ENCODE peak calls at places on chromosomes 2 and 18, in eight cellular contexts. One of them, this sample, is unnamed.

GRCh38 chr18:40841473-40841872 is 1113.6 kb upstream of the PIK3C3 start:
- DNase-seq in GM23248: peak; percentile 53
- DNase-seq in left lobe of liver: no peak
- DNase-seq in ELR: peak; percentile 51
- DNase-seq in AG08395: peak; percentile 40
- DNase-seq in endothelial cell: no peak
- DNase-seq in stimulated activated CD8-positive, alpha-beta memory T cell treated with anti-CD3 and anti-CD28 coated beads, Interleukin-12 subunit alpha, Interleukin-12 subunit beta, amount 100 ng/mL, for 1 hour: no peak
- DNase-seq in HS-27A: peak; percentile 8
- DNase-seq in this sample: peak; percentile 27

GRCh38 chr2:145140658-145141057 is 620.7 kb upstream of the ZEB2 start:
- DNase-seq in GM23248: no peak
- DNase-seq in left lobe of liver: no peak
- DNase-seq in ELR: no peak
- DNase-seq in AG08395: no peak
- DNase-seq in endothelial cell: no peak
- DNase-seq in stimulated activated CD8-positive, alpha-beta memory T cell treated with anti-CD3 and anti-CD28 coated beads, Interleukin-12 subunit alpha, Interleukin-12 subunit beta, amount 100 ng/mL, for 1 hour: no peak
- DNase-seq in HS-27A: no peak
- DNase-seq in this sample: no peak

GRCh38 chr18:12041561-12041960 is 52.1 kb upstream of the ANKRD62 start:
- DNase-seq in GM23248: peak; percentile 95
- DNase-seq in left lobe of liver: no peak
- DNase-seq in ELR: peak; percentile 85
- DNase-seq in AG08395: peak; percentile 78
- DNase-seq in endothelial cell: no peak
- DNase-seq in stimulated activated CD8-positive, alpha-beta memory T cell treated with anti-CD3 and anti-CD28 coated beads, Interleukin-12 subunit alpha, Interleukin-12 subunit beta, amount 100 ng/mL, for 1 hour: no peak
- DNase-seq in HS-27A: peak; percentile 39
- DNase-seq in this sample: peak; percentile 90

GRCh38 chr2:151439127-151439526 is 29.4 kb downstream of the RIF1 start:
- DNase-seq in GM23248: no peak
- DNase-seq in left lobe of liver: no peak
- DNase-seq in ELR: no peak
- DNase-seq in AG08395: no peak
- DNase-seq in endothelial cell: no peak
- DNase-seq in stimulated activated CD8-positive, alpha-beta memory T cell treated with anti-CD3 and anti-CD28 coated beads, Interleukin-12 subunit alpha, Interleukin-12 subunit beta, amount 100 ng/mL, for 1 hour: no peak
- DNase-seq in HS-27A: no peak
- DNase-seq in this sample: no peak

GRCh38 chr2:199339826-199340605 is 117.7 kb downstream of the SATB2 start:
- DNase-seq in GM23248: peak; percentile 62
- DNase-seq in left lobe of liver: no peak
- DNase-seq in ELR: peak; percentile 19
- DNase-seq in AG08395: no peak
- DNase-seq in endothelial cell: no peak
- DNase-seq in stimulated activated CD8-positive, alpha-beta memory T cell treated with anti-CD3 and anti-CD28 coated beads, Interleukin-12 subunit alpha, Interleukin-12 subunit beta, amount 100 ng/mL, for 1 hour: no peak
- DNase-seq in HS-27A: no peak
- DNase-seq in this sample: peak; percentile 9

GRCh38 chr18:11283531-11284071 is 134.2 kb upstream of the PIEZO2 start:
- DNase-seq in GM23248: no peak
- DNase-seq in left lobe of liver: peak; percentile 92
- DNase-seq in ELR: no peak
- DNase-seq in AG08395: no peak
- DNase-seq in endothelial cell: no peak
- DNase-seq in stimulated activated CD8-positive, alpha-beta memory T cell treated with anti-CD3 and anti-CD28 coated beads, Interleukin-12 subunit alpha, Interleukin-12 subunit beta, amount 100 ng/mL, for 1 hour: no peak
- DNase-seq in HS-27A: no peak
- DNase-seq in this sample: no peak

GRCh38 chr2:75608684-75609333 is 37.8 kb upstream of the MRPL19 start:
- DNase-seq in GM23248: peak; percentile 75
- DNase-seq in left lobe of liver: peak; percentile 75
- DNase-seq in ELR: peak; percentile 72
- DNase-seq in AG08395: peak; percentile 63
- DNase-seq in endothelial cell: peak; percentile 75
- DNase-seq in stimulated activated CD8-positive, alpha-beta memory T cell treated with anti-CD3 and anti-CD28 coated beads, Interleukin-12 subunit alpha, Interleukin-12 subunit beta, amount 100 ng/mL, for 1 hour: peak; percentile 25
- DNase-seq in HS-27A: no peak
- DNase-seq in this sample: peak; percentile 25

GRCh38 chr2:213419980-213420379 is 135.7 kb downstream of the SPAG16 start:
- DNase-seq in GM23248: no peak
- DNase-seq in left lobe of liver: no peak
- DNase-seq in ELR: no peak
- DNase-seq in AG08395: no peak
- DNase-seq in endothelial cell: no peak
- DNase-seq in stimulated activated CD8-positive, alpha-beta memory T cell treated with anti-CD3 and anti-CD28 coated beads, Interleukin-12 subunit alpha, Interleukin-12 subunit beta, amount 100 ng/mL, for 1 hour: no peak
- DNase-seq in HS-27A: no peak
- DNase-seq in this sample: no peak

GRCh38 chr2:235641333-235641732 is 147.5 kb downstream of the AGAP1 start:
- DNase-seq in GM23248: peak; percentile 93
- DNase-seq in left lobe of liver: no peak
- DNase-seq in ELR: no peak
- DNase-seq in AG08395: peak; percentile 31
- DNase-seq in endothelial cell: no peak
- DNase-seq in stimulated activated CD8-positive, alpha-beta memory T cell treated with anti-CD3 and anti-CD28 coated beads, Interleukin-12 subunit alpha, Interleukin-12 subunit beta, amount 100 ng/mL, for 1 hour: no peak
- DNase-seq in HS-27A: no peak
- DNase-seq in this sample: no peak

GRCh38 chr2:231123362-231123898 is 1.4 kb downstream of the HTR2B start:
- DNase-seq in GM23248: no peak
- DNase-seq in left lobe of liver: no peak
- DNase-seq in ELR: no peak
- DNase-seq in AG08395: peak; percentile 6
- DNase-seq in endothelial cell: peak; percentile 7
- DNase-seq in stimulated activated CD8-positive, alpha-beta memory T cell treated with anti-CD3 and anti-CD28 coated beads, Interleukin-12 subunit alpha, Interleukin-12 subunit beta, amount 100 ng/mL, for 1 hour: no peak
- DNase-seq in HS-27A: no peak
- DNase-seq in this sample: no peak

GRCh38 chr18:2312440-2312839 is 258.9 kb downstream of the METTL4 start:
- DNase-seq in GM23248: no peak
- DNase-seq in left lobe of liver: no peak
- DNase-seq in ELR: no peak
- DNase-seq in AG08395: no peak
- DNase-seq in endothelial cell: no peak
- DNase-seq in stimulated activated CD8-positive, alpha-beta memory T cell treated with anti-CD3 and anti-CD28 coated beads, Interleukin-12 subunit alpha, Interleukin-12 subunit beta, amount 100 ng/mL, for 1 hour: no peak
- DNase-seq in HS-27A: no peak
- DNase-seq in this sample: no peak

GRCh38 chr18:50955246-50955645 is 12.6 kb upstream of the ELAC1 start:
- DNase-seq in GM23248: no peak
- DNase-seq in left lobe of liver: no peak
- DNase-seq in ELR: no peak
- DNase-seq in AG08395: no peak
- DNase-seq in endothelial cell: no peak
- DNase-seq in stimulated activated CD8-positive, alpha-beta memory T cell treated with anti-CD3 and anti-CD28 coated beads, Interleukin-12 subunit alpha, Interleukin-12 subunit beta, amount 100 ng/mL, for 1 hour: no peak
- DNase-seq in HS-27A: no peak
- DNase-seq in this sample: no peak

GRCh38 chr2:47043142-47043890 is 111.8 kb downstream of the STPG4 start:
- DNase-seq in GM23248: peak; percentile 93
- DNase-seq in left lobe of liver: no peak
- DNase-seq in ELR: peak; percentile 98
- DNase-seq in AG08395: peak; percentile 95
- DNase-seq in endothelial cell: peak; percentile 23
- DNase-seq in stimulated activated CD8-positive, alpha-beta memory T cell treated with anti-CD3 and anti-CD28 coated beads, Interleukin-12 subunit alpha, Interleukin-12 subunit beta, amount 100 ng/mL, for 1 hour: no peak
- DNase-seq in HS-27A: peak; percentile 97
- DNase-seq in this sample: peak; percentile 93

GRCh38 chr2:102826904-102827303 is 65.1 kb downstream of the TMEM182 start:
- DNase-seq in GM23248: peak; percentile 20
- DNase-seq in left lobe of liver: no peak
- DNase-seq in ELR: no peak
- DNase-seq in AG08395: no peak
- DNase-seq in endothelial cell: no peak
- DNase-seq in stimulated activated CD8-positive, alpha-beta memory T cell treated with anti-CD3 and anti-CD28 coated beads, Interleukin-12 subunit alpha, Interleukin-12 subunit beta, amount 100 ng/mL, for 1 hour: no peak
- DNase-seq in HS-27A: no peak
- DNase-seq in this sample: no peak

GRCh38 chr2:44948565-44949328 is 7.2 kb downstream of the SIX3 start:
- DNase-seq in GM23248: no peak
- DNase-seq in left lobe of liver: no peak
- DNase-seq in ELR: no peak
- DNase-seq in AG08395: no peak
- DNase-seq in endothelial cell: no peak
- DNase-seq in stimulated activated CD8-positive, alpha-beta memory T cell treated with anti-CD3 and anti-CD28 coated beads, Interleukin-12 subunit alpha, Interleukin-12 subunit beta, amount 100 ng/mL, for 1 hour: no peak
- DNase-seq in HS-27A: no peak
- DNase-seq in this sample: no peak

GRCh38 chr2:174023591-174024523 is 58.7 kb upstream of the SP3 start:
- DNase-seq in GM23248: peak; percentile 98
- DNase-seq in left lobe of liver: no peak
- DNase-seq in ELR: peak; percentile 82
- DNase-seq in AG08395: peak; percentile 71
- DNase-seq in endothelial cell: no peak
- DNase-seq in stimulated activated CD8-positive, alpha-beta memory T cell treated with anti-CD3 and anti-CD28 coated beads, Interleukin-12 subunit alpha, Interleukin-12 subunit beta, amount 100 ng/mL, for 1 hour: no peak
- DNase-seq in HS-27A: no peak
- DNase-seq in this sample: peak; percentile 86

GRCh38 chr2:234611209-234611608 is 114.3 kb upstream of the ARL4C start:
- DNase-seq in GM23248: peak; percentile 28
- DNase-seq in left lobe of liver: no peak
- DNase-seq in ELR: peak; percentile 49
- DNase-seq in AG08395: no peak
- DNase-seq in endothelial cell: no peak
- DNase-seq in stimulated activated CD8-positive, alpha-beta memory T cell treated with anti-CD3 and anti-CD28 coated beads, Interleukin-12 subunit alpha, Interleukin-12 subunit beta, amount 100 ng/mL, for 1 hour: no peak
- DNase-seq in HS-27A: no peak
- DNase-seq in this sample: no peak

GRCh38 chr2:235642446-235643107 is 148.7 kb downstream of the AGAP1 start:
- DNase-seq in GM23248: peak; percentile 72
- DNase-seq in left lobe of liver: no peak
- DNase-seq in ELR: peak; percentile 65
- DNase-seq in AG08395: no peak
- DNase-seq in endothelial cell: no peak
- DNase-seq in stimulated activated CD8-positive, alpha-beta memory T cell treated with anti-CD3 and anti-CD28 coated beads, Interleukin-12 subunit alpha, Interleukin-12 subunit beta, amount 100 ng/mL, for 1 hour: no peak
- DNase-seq in HS-27A: no peak
- DNase-seq in this sample: peak; percentile 7

GRCh38 chr2:219002395-219003266 is 9.4 kb upstream of the CRYBA2 start:
- DNase-seq in GM23248: peak; percentile 64
- DNase-seq in left lobe of liver: peak; percentile 94
- DNase-seq in ELR: no peak
- DNase-seq in AG08395: no peak
- DNase-seq in endothelial cell: peak; percentile 86
- DNase-seq in stimulated activated CD8-positive, alpha-beta memory T cell treated with anti-CD3 and anti-CD28 coated beads, Interleukin-12 subunit alpha, Interleukin-12 subunit beta, amount 100 ng/mL, for 1 hour: no peak
- DNase-seq in HS-27A: no peak
- DNase-seq in this sample: no peak

GRCh38 chr2:69200107-69200520 is 186.9 kb downstream of the GFPT1 start:
- DNase-seq in GM23248: peak; percentile 89
- DNase-seq in left lobe of liver: no peak
- DNase-seq in ELR: no peak
- DNase-seq in AG08395: peak; percentile 72
- DNase-seq in endothelial cell: no peak
- DNase-seq in stimulated activated CD8-positive, alpha-beta memory T cell treated with anti-CD3 and anti-CD28 coated beads, Interleukin-12 subunit alpha, Interleukin-12 subunit beta, amount 100 ng/mL, for 1 hour: no peak
- DNase-seq in HS-27A: no peak
- DNase-seq in this sample: peak; percentile 33

GRCh38 chr2:221254281-221254680 is 317.8 kb downstream of the EPHA4 start:
- DNase-seq in GM23248: no peak
- DNase-seq in left lobe of liver: no peak
- DNase-seq in ELR: peak; percentile 0
- DNase-seq in AG08395: no peak
- DNase-seq in endothelial cell: no peak
- DNase-seq in stimulated activated CD8-positive, alpha-beta memory T cell treated with anti-CD3 and anti-CD28 coated beads, Interleukin-12 subunit alpha, Interleukin-12 subunit beta, amount 100 ng/mL, for 1 hour: no peak
- DNase-seq in HS-27A: no peak
- DNase-seq in this sample: no peak

GRCh38 chr18:31819106-31819924 is 58.6 kb upstream of the SLC25A52 start:
- DNase-seq in GM23248: peak; percentile 69
- DNase-seq in left lobe of liver: no peak
- DNase-seq in ELR: peak; percentile 64
- DNase-seq in AG08395: peak; percentile 26
- DNase-seq in endothelial cell: no peak
- DNase-seq in stimulated activated CD8-positive, alpha-beta memory T cell treated with anti-CD3 and anti-CD28 coated beads, Interleukin-12 subunit alpha, Interleukin-12 subunit beta, amount 100 ng/mL, for 1 hour: no peak
- DNase-seq in HS-27A: no peak
- DNase-seq in this sample: peak; percentile 52

GRCh38 chr2:233674995-233675394 is 3.3 kb downstream of the UGT1A9 start:
- DNase-seq in GM23248: no peak
- DNase-seq in left lobe of liver: no peak
- DNase-seq in ELR: peak; percentile 15
- DNase-seq in AG08395: no peak
- DNase-seq in endothelial cell: no peak
- DNase-seq in stimulated activated CD8-positive, alpha-beta memory T cell treated with anti-CD3 and anti-CD28 coated beads, Interleukin-12 subunit alpha, Interleukin-12 subunit beta, amount 100 ng/mL, for 1 hour: no peak
- DNase-seq in HS-27A: no peak
- DNase-seq in this sample: no peak

GRCh38 chr2:120793682-120794403 is 58.2 kb downstream of the GLI2 start:
- DNase-seq in GM23248: peak; percentile 65
- DNase-seq in left lobe of liver: no peak
- DNase-seq in ELR: no peak
- DNase-seq in AG08395: no peak
- DNase-seq in endothelial cell: no peak
- DNase-seq in stimulated activated CD8-positive, alpha-beta memory T cell treated with anti-CD3 and anti-CD28 coated beads, Interleukin-12 subunit alpha, Interleukin-12 subunit beta, amount 100 ng/mL, for 1 hour: no peak
- DNase-seq in HS-27A: no peak
- DNase-seq in this sample: no peak

GRCh38 chr2:626491-627339 is 50.5 kb downstream of the TMEM18 start:
- DNase-seq in GM23248: no peak
- DNase-seq in left lobe of liver: no peak
- DNase-seq in ELR: no peak
- DNase-seq in AG08395: no peak
- DNase-seq in endothelial cell: no peak
- DNase-seq in stimulated activated CD8-positive, alpha-beta memory T cell treated with anti-CD3 and anti-CD28 coated beads, Interleukin-12 subunit alpha, Interleukin-12 subunit beta, amount 100 ng/mL, for 1 hour: no peak
- DNase-seq in HS-27A: no peak
- DNase-seq in this sample: no peak

GRCh38 chr2:83596592-83597339 is 862.3 kb downstream of the SUCLG1 start:
- DNase-seq in GM23248: peak; percentile 20
- DNase-seq in left lobe of liver: no peak
- DNase-seq in ELR: no peak
- DNase-seq in AG08395: no peak
- DNase-seq in endothelial cell: no peak
- DNase-seq in stimulated activated CD8-positive, alpha-beta memory T cell treated with anti-CD3 and anti-CD28 coated beads, Interleukin-12 subunit alpha, Interleukin-12 subunit beta, amount 100 ng/mL, for 1 hour: no peak
- DNase-seq in HS-27A: no peak
- DNase-seq in this sample: no peak

GRCh38 chr2:168336786-168337388 is 89.5 kb upstream of the STK39 start:
- DNase-seq in GM23248: no peak
- DNase-seq in left lobe of liver: peak; percentile 48
- DNase-seq in ELR: peak; percentile 41
- DNase-seq in AG08395: no peak
- DNase-seq in endothelial cell: no peak
- DNase-seq in stimulated activated CD8-positive, alpha-beta memory T cell treated with anti-CD3 and anti-CD28 coated beads, Interleukin-12 subunit alpha, Interleukin-12 subunit beta, amount 100 ng/mL, for 1 hour: peak; percentile 17
- DNase-seq in HS-27A: no peak
- DNase-seq in this sample: no peak

GRCh38 chr2:127343277-127343676 is 44.5 kb downstream of the MAP3K2 start:
- DNase-seq in GM23248: no peak
- DNase-seq in left lobe of liver: no peak
- DNase-seq in ELR: no peak
- DNase-seq in AG08395: no peak
- DNase-seq in endothelial cell: no peak
- DNase-seq in stimulated activated CD8-positive, alpha-beta memory T cell treated with anti-CD3 and anti-CD28 coated beads, Interleukin-12 subunit alpha, Interleukin-12 subunit beta, amount 100 ng/mL, for 1 hour: no peak
- DNase-seq in HS-27A: no peak
- DNase-seq in this sample: no peak

GRCh38 chr2:105730170-105730569 is 14.5 kb upstream of the NCK2 start:
- DNase-seq in GM23248: no peak
- DNase-seq in left lobe of liver: no peak
- DNase-seq in ELR: no peak
- DNase-seq in AG08395: no peak
- DNase-seq in endothelial cell: no peak
- DNase-seq in stimulated activated CD8-positive, alpha-beta memory T cell treated with anti-CD3 and anti-CD28 coated beads, Interleukin-12 subunit alpha, Interleukin-12 subunit beta, amount 100 ng/mL, for 1 hour: no peak
- DNase-seq in HS-27A: no peak
- DNase-seq in this sample: no peak

GRCh38 chr18:69686861-69687260 is 260.8 kb downstream of the CD226 start:
- DNase-seq in GM23248: peak; percentile 62
- DNase-seq in left lobe of liver: no peak
- DNase-seq in ELR: no peak
- DNase-seq in AG08395: no peak
- DNase-seq in endothelial cell: no peak
- DNase-seq in stimulated activated CD8-positive, alpha-beta memory T cell treated with anti-CD3 and anti-CD28 coated beads, Interleukin-12 subunit alpha, Interleukin-12 subunit beta, amount 100 ng/mL, for 1 hour: no peak
- DNase-seq in HS-27A: no peak
- DNase-seq in this sample: no peak

GRCh38 chr2:232348936-232349335 is 29.6 kb upstream of the ALPP start:
- DNase-seq in GM23248: no peak
- DNase-seq in left lobe of liver: no peak
- DNase-seq in ELR: no peak
- DNase-seq in AG08395: no peak
- DNase-seq in endothelial cell: no peak
- DNase-seq in stimulated activated CD8-positive, alpha-beta memory T cell treated with anti-CD3 and anti-CD28 coated beads, Interleukin-12 subunit alpha, Interleukin-12 subunit beta, amount 100 ng/mL, for 1 hour: no peak
- DNase-seq in HS-27A: no peak
- DNase-seq in this sample: no peak

GRCh38 chr2:131016826-131017596 is 76.2 kb downstream of the FAM168B start:
- DNase-seq in GM23248: peak; percentile 81
- DNase-seq in left lobe of liver: no peak
- DNase-seq in ELR: peak; percentile 54
- DNase-seq in AG08395: peak; percentile 38
- DNase-seq in endothelial cell: no peak
- DNase-seq in stimulated activated CD8-positive, alpha-beta memory T cell treated with anti-CD3 and anti-CD28 coated beads, Interleukin-12 subunit alpha, Interleukin-12 subunit beta, amount 100 ng/mL, for 1 hour: no peak
- DNase-seq in HS-27A: no peak
- DNase-seq in this sample: peak; percentile 58

GRCh38 chr2:195821566-195821932 is 164.5 kb downstream of the SLC39A10 start:
- DNase-seq in GM23248: no peak
- DNase-seq in left lobe of liver: no peak
- DNase-seq in ELR: no peak
- DNase-seq in AG08395: no peak
- DNase-seq in endothelial cell: no peak
- DNase-seq in stimulated activated CD8-positive, alpha-beta memory T cell treated with anti-CD3 and anti-CD28 coated beads, Interleukin-12 subunit alpha, Interleukin-12 subunit beta, amount 100 ng/mL, for 1 hour: no peak
- DNase-seq in HS-27A: no peak
- DNase-seq in this sample: no peak